ENCODE peak calls at places on chromosomes 16 and 17, in eight cellular contexts. S is B cell, A is fibroblast of pulmonary artery, H is GM23338, P is epithelial cell of prostate, Y is heart right ventricle, D is cardiac muscle cell, F is G401. V is an unnamed sample.

GRCh38 chr16:48250520-48251278 is 3.4 kb upstream of the ABCC11 start:
- DNase-seq in S (no peak), A (no peak), H (no peak), P (no peak), Y (no peak), D (no peak), F (no peak), V (no peak)

GRCh38 chr17:80365001-80365965 is 49.7 kb upstream of the ENDOV start:
- DNase-seq in S (no peak), A (no peak), H (no peak), P (no peak), Y (no peak), D (no peak), F (no peak), V (no peak)

GRCh38 chr16:50842589-50842988 is 100.7 kb downstream of the CYLD start:
- DNase-seq in S (no peak), A (no peak), H (no peak), P (no peak), Y (no peak), D (no peak), F (no peak), V (no peak)

GRCh38 chr16:2934450-2934849 is 22.7 kb downstream of the FLYWCH1 start:
- DNase-seq in S (no peak), A (no peak), H (no peak), P (no peak), Y (no peak), D (no peak), F (no peak), V (no peak)

GRCh38 chr16:49578435-49579024 is 204.9 kb downstream of the C16orf78 start:
- DNase-seq in S (no peak), A (no peak), H (no peak), P (no peak), Y (no peak), D (no peak), F (no peak), V (no peak)

GRCh38 chr17:66573078-66573477 is 261.8 kb upstream of the CACNG5 start:
- DNase-seq in S (no peak), A (no peak), H (no peak), P (no peak), Y (no peak), D (no peak), F (no peak), V (no peak)

GRCh38 chr17:13694934-13695333 is 93.2 kb upstream of the HS3ST3A1 start:
- DNase-seq in S (no peak), A (no peak), H (no peak), P (no peak), Y (no peak), D (no peak), F (no peak), V (no peak)

GRCh38 chr17:81630274-81630673 is 6.6 kb downstream of the NPLOC4 start:
- DNase-seq in S (no peak), A (no peak), H (no peak), P (no peak), Y (no peak), D (no peak), F (no peak), V (no peak)

GRCh38 chr16:11725457-11725856 is 17.2 kb downstream of the TXNDC11 start:
- DNase-seq in S (no peak), A (no peak), H (no peak), P (no peak), Y (no peak), D (no peak), F (no peak), V (no peak)

GRCh38 chr16:22342082-22342481 is 32.3 kb downstream of the CDR2 start:
- DNase-seq in S (no peak), A (no peak), H (no peak), P (no peak), Y (no peak), D (no peak), F (no peak), V (no peak)

GRCh38 chr17:8332688-8333087 is 7.0 kb upstream of the ODF4 start:
- DNase-seq in S (no peak), A (no peak), H (no peak), P (no peak), Y (peak; percentile 26), D (peak; percentile 31), F (no peak), V (peak; percentile 63)

GRCh38 chr17:8552582-8553320 is 77.8 kb downstream of the MYH10 start:
- DNase-seq in S (no peak), A (peak; percentile 24), H (no peak), P (peak; percentile 72), Y (no peak), D (peak; percentile 29), F (no peak), V (no peak)

GRCh38 chr17:83137523-83137922 is 58.1 kb downstream of the METRNL start:
- DNase-seq in S (no peak), A (no peak), H (no peak), P (no peak), Y (no peak), D (no peak), F (no peak), V (peak; percentile 15)

GRCh38 chr17:28170771-28171170 is 128.3 kb downstream of the NLK start:
- DNase-seq in S (no peak), A (no peak), H (no peak), P (no peak), Y (no peak), D (no peak), F (no peak), V (no peak)

GRCh38 chr17:1830288-1830687 is 483 bp downstream of the RPA1 start:
- DNase-seq in S (no peak), A (no peak), H (peak; percentile 62), P (no peak), Y (no peak), D (peak; percentile 34), F (peak; percentile 43), V (no peak)

GRCh38 chr16:88393034-88393433 is 10.3 kb downstream of the ZNF469 start:
- DNase-seq in S (no peak), A (no peak), H (no peak), P (no peak), Y (peak; percentile 45), D (no peak), F (no peak), V (peak; percentile 69)

GRCh38 chr17:78940708-78941107 is 15.5 kb upstream of the TIMP2 start:
- DNase-seq in S (no peak), A (peak; percentile 33), H (peak; percentile 81), P (no peak), Y (no peak), D (no peak), F (peak; percentile 74), V (no peak)

GRCh38 chr16:58459344-58460218 is 40.4 kb upstream of the NDRG4 start:
- DNase-seq in S (no peak), A (peak; percentile 65), H (no peak), P (peak; percentile 81), Y (peak; percentile 54), D (no peak), F (peak; percentile 75), V (no peak)

GRCh38 chr17:80844418-80844990 is 147.1 kb upstream of the CHMP6 start:
- DNase-seq in S (no peak), A (no peak), H (no peak), P (no peak), Y (no peak), D (no peak), F (no peak), V (no peak)

GRCh38 chr16:24309222-24309905 is 53.2 kb downstream of the CACNG3 start:
- DNase-seq in S (no peak), A (peak; percentile 13), H (no peak), P (peak; percentile 12), Y (no peak), D (no peak), F (no peak), V (no peak)

GRCh38 chr16:20971420-20971819 is 70.8 kb downstream of the LYRM1 start:
- DNase-seq in S (no peak), A (no peak), H (no peak), P (peak; percentile 72), Y (no peak), D (no peak), F (no peak), V (no peak)

GRCh38 chr17:2049333-2050245 is 5.3 kb upstream of the HIC1 start:
- DNase-seq in S (peak; percentile 96), A (peak; percentile 86), H (peak; percentile 81), P (no peak), Y (peak; percentile 89), D (peak; percentile 93), F (peak; percentile 69), V (peak; percentile 94)

GRCh38 chr16:2022723-2023097 is 3.1 kb downstream of the NPW start:
- DNase-seq in S (no peak), A (peak; percentile 62), H (peak; percentile 82), P (no peak), Y (no peak), D (peak; percentile 61), F (no peak), V (no peak)

V was measured in Right ventricle myocardium superior.